ENCODE peak calls at places on chromosome 1, in nine cellular contexts. A, Q, L, V, D, C, K, H and Y are unnamed samples.

GRCh38 chr1:36643391-36644270 is 160.9 kb upstream of the CSF3R start:
- DNase-seq in D (no peak), H (no peak), A (no peak), K (no peak), Q (no peak), V (no peak), L (no peak), C (no peak), Y (no peak)

GRCh38 chr1:31633117-31633516 is 11.6 kb downstream of the PEF1 start:
- DNase-seq in C (peak; percentile 22), H (no peak), Q (peak; percentile 39), D (no peak), A (no peak), L (no peak), K (no peak), V (peak; percentile 38), Y (no peak)

GRCh38 chr1:5890346-5891106 is 101.7 kb downstream of the NPHP4 start:
- DNase-seq in V (no peak), H (no peak), A (no peak), K (no peak), Q (no peak), L (no peak), D (no peak), C (no peak), Y (no peak)

GRCh38 chr1:56505792-56506191 is 73.6 kb downstream of the PLPP3 start:
- DNase-seq in Q (no peak), H (no peak), C (no peak), L (no peak), D (no peak), A (no peak), V (no peak), K (no peak), Y (no peak)

GRCh38 chr1:41342774-41343355 is 18.4 kb upstream of the FOXO6 start:
- DNase-seq in K (no peak), D (no peak), Q (no peak), C (no peak), A (no peak), L (no peak), H (no peak), V (no peak), Y (no peak)

GRCh38 chr1:9942399-9942938 is 722 bp downstream of the LZIC start:
- DNase-seq in A (no peak), C (peak; percentile 74), D (no peak), Q (no peak), K (peak; percentile 41), H (peak; percentile 64), V (peak; percentile 56), L (no peak), Y (peak; percentile 68)

GRCh38 chr1:61287734-61288133 is 205.4 kb downstream of the NFIA start:
- DNase-seq in H (peak; percentile 83), Q (no peak), V (peak; percentile 89), A (peak; percentile 9), C (peak; percentile 97), L (no peak), D (no peak), K (peak; percentile 52), Y (peak; percentile 95)

GRCh38 chr1:110152133-110152785 is 2.0 kb downstream of the SLC6A17 start:
- DNase-seq in L (no peak), V (peak; percentile 20), K (peak; percentile 38), D (no peak), H (peak; percentile 46), A (no peak), C (peak; percentile 42), Q (no peak), Y (no peak)

GRCh38 chr1:35762204-35762603 is 7.6 kb downstream of the CLSPN start:
- DNase-seq in Q (no peak), D (no peak), L (no peak), C (no peak), K (no peak), V (no peak), A (no peak), H (no peak), Y (no peak)

GRCh38 chr1:154466136-154466665 is 35.8 kb upstream of the TDRD10 start:
- DNase-seq in C (no peak), V (no peak), H (no peak), A (no peak), Q (no peak), L (no peak), K (no peak), D (no peak), Y (no peak)

GRCh38 chr1:201436461-201436860 is 14.9 kb upstream of the TNNI1 start:
- DNase-seq in C (no peak), V (no peak), H (peak; percentile 25), K (no peak), Q (no peak), L (no peak), A (no peak), D (peak; percentile 72), Y (no peak)

GRCh38 chr1:151718011-151718431 is 1.4 kb upstream of the CELF3 start:
- DNase-seq in D (no peak), Q (no peak), V (no peak), L (no peak), A (no peak), C (peak; percentile 41), H (peak; percentile 6), K (no peak), Y (no peak)

GRCh38 chr1:151716771-151717631 is at the start of gene CELF3:
- DNase-seq in D (no peak), V (no peak), C (no peak), L (no peak), A (no peak), Q (no peak), H (no peak), K (no peak), Y (no peak)

GRCh38 chr1:151714820-151715725 is 1.5 kb downstream of the CELF3 start:
- DNase-seq in A (no peak), V (no peak), L (no peak), D (no peak), Q (no peak), H (no peak), C (no peak), K (no peak), Y (no peak)

GRCh38 chr1:151715726-151716404 is 738 bp downstream of the CELF3 start:
- DNase-seq in Q (no peak), H (no peak), A (no peak), K (no peak), D (no peak), L (no peak), C (no peak), V (no peak), Y (no peak)

GRCh38 chr1:151716405-151716762 is 219 bp downstream of the CELF3 start:
- DNase-seq in L (no peak), V (no peak), C (no peak), A (no peak), H (no peak), K (no peak), Q (no peak), D (no peak), Y (no peak)
- H3K4me3 ChIP-seq in L (no peak overlapping the region), V (no peak overlapping the region), C (no peak overlapping the region), A (no peak overlapping the region), H (no peak overlapping the region), K (no peak overlapping the region), Q (no peak overlapping the region), D (no peak overlapping the region), Y (no peak overlapping the region)

GRCh38 chr1:184340984-184341383 is 45.8 kb upstream of the C1orf21 start:
- DNase-seq in C (peak; percentile 3), H (no peak), Q (no peak), D (no peak), K (no peak), V (peak; percentile 4), L (no peak), A (no peak), Y (no peak)
- TF ChIP-seq CTCF in C (peak; percentile 32), H (peak; percentile 15), Q (no peak), D (peak; percentile 7), K (peak; percentile 10), V (peak; percentile 51), L (no peak), A (peak; percentile 22), Y (peak; percentile 18)

DNA sequence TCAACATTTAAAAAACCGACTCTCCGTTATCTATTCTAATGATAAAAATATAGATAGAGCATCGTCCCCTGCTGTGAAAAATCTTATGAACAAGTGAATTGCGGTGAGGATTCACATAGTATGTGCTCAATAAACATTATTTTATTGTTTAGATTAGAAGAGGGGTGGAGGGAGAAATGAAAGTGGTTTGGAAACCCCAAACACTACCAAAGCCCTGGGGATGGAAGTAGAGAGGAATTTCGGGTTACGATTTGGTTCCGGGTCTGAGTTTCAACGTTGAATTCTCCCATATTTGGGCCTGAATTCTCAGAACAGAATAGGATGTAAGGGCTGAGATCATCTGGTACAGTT is 463 bp upstream of the STX12 start:
- DNase-seq in K (no peak), C (no peak), L (no peak), H (no peak), V (no peak), D (no peak), Q (no peak), A (no peak), Y (no peak)
- H3K4me3 ChIP-seq in K (peak overlapping the region; percentile 93), C (peak overlapping the region; percentile 99), L (peak overlapping the region; percentile 97), H (peak overlapping the region; percentile 97), V (peak overlapping the region; percentile 93), D (peak overlapping the region; percentile 27), Q (peak overlapping the region; percentile 98), A (peak overlapping the region; percentile 28), Y (peak overlapping the region; percentile 96)

GRCh38 chr1:244048566-244049141 is 2.4 kb upstream of the ZBTB18 start:
- DNase-seq in Q (peak; percentile 65), K (no peak), A (no peak), L (no peak), C (no peak), H (no peak), D (no peak), V (no peak), Y (no peak)

GRCh38 chr1:244049969-244050834 is 881 bp upstream of the ZBTB18 start:
- DNase-seq in H (no peak), D (no peak), L (peak; percentile 17), K (no peak), C (peak; percentile 9), A (no peak), Q (no peak), V (no peak), Y (no peak)

GRCh38 chr1:244049142-244049968 is 1.7 kb upstream of the ZBTB18 start:
- DNase-seq in K (no peak), C (no peak), L (peak; percentile 19), H (no peak), Q (peak; percentile 51), V (no peak), D (no peak), A (no peak), Y (no peak)

GRCh38 chr1:244046907-244047738 is 4.0 kb upstream of the ZBTB18 start:
- DNase-seq in C (peak; percentile 42), K (no peak), L (no peak), Q (no peak), A (no peak), D (no peak), H (no peak), V (peak; percentile 45), Y (peak; percentile 55)

DNA sequence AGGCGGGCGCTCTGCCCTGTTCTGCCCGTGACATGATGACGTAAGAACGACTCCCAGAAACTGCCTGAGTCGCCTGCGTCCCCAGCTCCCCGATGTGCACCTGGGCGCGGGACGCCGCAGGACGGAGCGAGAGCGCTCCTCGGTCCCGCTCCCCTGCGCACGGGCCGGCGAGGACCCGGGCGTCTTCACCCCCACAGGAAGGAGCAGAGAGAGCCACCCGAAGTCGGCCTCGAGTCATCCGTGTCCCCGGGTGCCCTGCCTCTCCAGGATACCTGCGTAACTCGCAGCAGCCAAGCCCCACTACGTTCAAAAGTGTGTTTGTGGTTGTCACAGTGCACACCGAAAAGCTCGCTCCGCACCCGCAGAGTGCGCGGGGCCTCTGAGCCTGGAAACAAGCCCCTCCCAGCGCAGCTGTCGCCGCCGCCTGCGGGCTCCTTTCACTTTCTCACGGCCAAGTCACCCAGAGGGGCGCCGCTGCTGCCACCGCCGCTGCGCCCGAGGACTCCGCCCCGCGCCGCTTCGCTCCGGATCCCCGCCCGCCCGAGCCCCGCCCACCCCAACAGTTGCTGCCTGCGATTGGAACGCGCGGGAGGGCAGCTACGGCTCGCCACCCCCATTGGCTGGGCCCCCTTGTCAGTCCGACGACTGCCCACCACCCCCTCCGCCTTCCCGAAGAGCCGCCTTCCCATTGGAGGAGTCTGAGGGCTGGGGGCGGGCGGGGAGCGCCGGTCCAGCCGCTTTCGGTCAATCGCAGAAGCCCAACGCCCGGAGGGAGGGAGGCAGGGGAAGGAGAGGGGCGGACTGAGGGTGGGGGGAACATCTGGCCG is 3.1 kb upstream of the ZBTB18 start:
- DNase-seq in H (peak; percentile 100), D (peak; percentile 99), A (peak; percentile 95), Q (peak; percentile 99), L (peak; percentile 99), C (peak; percentile 99), V (peak; percentile 99), K (peak; percentile 100), Y (peak; percentile 100)
- TF ChIP-seq CTCF in H (peak; percentile 0), D (no peak), A (no peak), Q (no peak), L (no peak), C (no peak), V (no peak), K (no peak), Y (no peak)